ENCODE peak calls at places on chromosomes 2 and 18, in ten cellular contexts. S is posterior cingulate gyrus; U is activated naive CD4-positive, alpha-beta T cell treated with anti-CD3 and anti-CD28 coated beads for 36 hours; Z is colonic mucosa; Y is epithelial cell of esophagus; V is central memory CD4-positive, alpha-beta T cell; B is GM20000; T is right cardiac atrium; D is tibial artery; F is Calu3. C is an unnamed sample.

GRCh38 chr2:121777699-121778058 is 22.2 kb downstream of the TSN start:
- DNase-seq in Y (peak; percentile 87), V (no peak), S (no peak), U (no peak), F (peak; percentile 45), D (no peak), Z (no peak), B (no peak), T (no peak), C (no peak)

GRCh38 chr18:36511791-36512352 is 214.4 kb downstream of the FHOD3 start:
- DNase-seq in T (no peak), F (no peak), U (no peak), V (no peak), D (no peak), Y (no peak), B (no peak), S (no peak), Z (peak; percentile 50), C (no peak)

GRCh38 chr2:134177351-134177931 is 76.4 kb upstream of the MGAT5 start:
- DNase-seq in Y (peak; percentile 7), Z (no peak), T (no peak), F (no peak), D (no peak), B (no peak), S (no peak), V (no peak), U (no peak), C (no peak)

GRCh38 chr2:199973703-199974102 is 18.3 kb downstream of the MAIP1 start:
- DNase-seq in D (no peak), V (no peak), F (no peak), U (no peak), Z (no peak), T (no peak), B (no peak), Y (peak; percentile 52), S (no peak), C (no peak)

GRCh38 chr2:236338495-236339184 is 74.4 kb upstream of the ASB18 start:
- DNase-seq in D (no peak), Y (no peak), B (peak; percentile 34), T (peak; percentile 72), V (no peak), Z (no peak), F (no peak), U (no peak), S (peak; percentile 94), C (no peak)

GRCh38 chr2:239519081-239519920 is 118.5 kb upstream of the HDAC4 start:
- DNase-seq in D (no peak), B (no peak), U (no peak), Y (no peak), T (peak; percentile 83), F (no peak), V (no peak), Z (no peak), S (peak; percentile 72), C (no peak)

GRCh38 chr2:121910139-121910538 is 154.7 kb downstream of the TSN start:
- DNase-seq in Y (no peak), S (no peak), U (no peak), T (no peak), B (no peak), F (no peak), V (no peak), Z (no peak), D (no peak), C (no peak)

GRCh38 chr2:127593228-127594115 is 52.5 kb upstream of the GPR17 start:
- DNase-seq in U (no peak), F (no peak), S (peak; percentile 80), Z (no peak), D (no peak), V (no peak), B (no peak), T (no peak), Y (no peak), C (no peak)

GRCh38 chr2:199228887-199229819 is 228.6 kb downstream of the SATB2 start:
- DNase-seq in B (no peak), V (no peak), Y (peak; percentile 67), Z (no peak), T (no peak), D (no peak), U (peak; percentile 7), F (peak; percentile 48), S (no peak), C (peak; percentile 21)

GRCh38 chr2:27888790-27889189 is 1.4 kb downstream of the RBKS start:
- DNase-seq in F (no peak), Y (no peak), S (no peak), D (no peak), V (no peak), Z (no peak), B (no peak), T (no peak), U (no peak), C (no peak)

GRCh38 chr2:50049237-50049636 is 894.9 kb upstream of the FSHR start:
- DNase-seq in B (no peak), Y (no peak), F (no peak), D (no peak), T (no peak), Z (no peak), U (no peak), S (no peak), V (no peak), C (no peak)

GRCh38 chr2:229520582-229521221 is 193.7 kb downstream of the DNER start:
- DNase-seq in Z (peak; percentile 20), Y (no peak), F (no peak), D (no peak), B (no peak), U (no peak), T (peak; percentile 88), S (no peak), V (no peak), C (no peak)

GRCh38 chr2:67500541-67500940 is 103.4 kb downstream of the ETAA1 start:
- DNase-seq in T (no peak), B (no peak), D (no peak), Y (no peak), F (no peak), V (no peak), U (no peak), S (no peak), Z (no peak), C (no peak)

GRCh38 chr2:46389417-46389916 is 89.9 kb upstream of the TMEM247 start:
- DNase-seq in F (no peak), D (no peak), T (peak; percentile 75), S (no peak), B (no peak), Z (no peak), V (no peak), Y (no peak), U (no peak), C (no peak)

GRCh38 chr2:150485871-150486538 is 1.5 kb downstream of the RND3 start:
- DNase-seq in Z (peak; percentile 79), F (peak; percentile 72), T (peak; percentile 91), B (no peak), Y (peak; percentile 80), U (no peak), V (no peak), D (peak; percentile 94), S (peak; percentile 94), C (peak; percentile 17)

GRCh38 chr2:176490061-176490861 is 221.0 kb downstream of the MTX2 start:
- DNase-seq in U (no peak), V (no peak), B (no peak), D (no peak), S (peak; percentile 86), T (peak; percentile 87), F (no peak), Z (no peak), Y (peak; percentile 50), C (no peak)

GRCh38 chr2:208012449-208012848 is 12.9 kb downstream of the PLEKHM3 start:
- DNase-seq in F (no peak), V (no peak), Y (no peak), U (no peak), T (no peak), D (no peak), S (no peak), B (no peak), Z (no peak), C (no peak)

GRCh38 chr18:11489266-11489899 is 120.0 kb upstream of the SLC35G4 start:
- DNase-seq in D (no peak), Z (no peak), F (no peak), Y (no peak), T (no peak), B (no peak), U (no peak), S (no peak), V (no peak), C (no peak)

GRCh38 chr18:55488473-55488872 is 99.5 kb downstream of the TCF4 start:
- DNase-seq in U (no peak), S (no peak), T (no peak), B (no peak), Y (no peak), Z (no peak), V (no peak), F (no peak), D (no peak), C (no peak)

GRCh38 chr2:175282300-175282699 is 100.8 kb upstream of the ATP5MC3 start:
- DNase-seq in Z (no peak), D (no peak), U (no peak), Y (peak; percentile 42), B (peak; percentile 52), S (no peak), V (no peak), T (no peak), F (no peak), C (peak; percentile 49)

GRCh38 chr2:237920673-237921072 is 46.1 kb upstream of the UBE2F start:
- DNase-seq in V (no peak), U (no peak), Z (no peak), Y (no peak), F (no peak), D (peak; percentile 51), B (no peak), S (peak; percentile 66), T (no peak), C (no peak)

GRCh38 chr2:136253288-136254004 is 135.5 kb upstream of the CXCR4 start:
- DNase-seq in B (no peak), U (no peak), S (peak; percentile 83), F (no peak), D (peak; percentile 72), V (no peak), Z (no peak), T (peak; percentile 78), Y (no peak), C (no peak)

GRCh38 chr2:216478151-216478550 is 20.5 kb upstream of the RPL37A start:
- DNase-seq in U (peak; percentile 68), T (no peak), V (no peak), S (no peak), D (no peak), F (peak; percentile 59), Y (peak; percentile 89), Z (no peak), B (no peak), C (no peak)

GRCh38 chr2:240229603-240230423 is 89.4 kb upstream of the OTOS start:
- DNase-seq in T (no peak), S (no peak), U (no peak), Z (peak; percentile 7), D (peak; percentile 24), F (peak; percentile 29), Y (peak; percentile 59), V (no peak), B (no peak), C (no peak)

GRCh38 chr18:12310762-12311161 is 2.7 kb downstream of the TUBB6 start:
- DNase-seq in T (no peak), S (peak; percentile 15), V (no peak), B (no peak), D (no peak), F (no peak), Z (no peak), U (no peak), Y (no peak), C (no peak)

GRCh38 chr18:9613550-9614400 is 584 bp downstream of the PPP4R1 start:
- DNase-seq in B (peak; percentile 76), V (peak; percentile 21), U (peak; percentile 42), D (peak; percentile 75), T (peak; percentile 88), F (peak; percentile 69), S (peak; percentile 88), Z (peak; percentile 69), Y (peak; percentile 72), C (peak; percentile 64)

GRCh38 chr2:130355578-130356431 is at the start of gene PTPN18:
- DNase-seq in D (peak; percentile 95), F (peak; percentile 88), V (peak; percentile 45), Y (peak; percentile 87), T (peak; percentile 98), S (peak; percentile 98), Z (peak; percentile 92), B (peak; percentile 92), U (peak; percentile 54), C (peak; percentile 89)

GRCh38 chr18:63016270-63016669 is 300.9 kb downstream of the PHLPP1 start:
- DNase-seq in Y (peak; percentile 53), T (no peak), F (peak; percentile 56), D (no peak), V (peak; percentile 50), Z (peak; percentile 57), S (no peak), B (peak; percentile 78), U (peak; percentile 68), C (peak; percentile 74)

C was measured in GM13977.